ENCODE peak calls at places on chromosome 4, in six cellular contexts. One of them, this sample, is unnamed.

GRCh38 chr4:40475609-40476008 is 140.5 kb downstream of the CHRNA9 start:
- DNase-seq in NCI-H1092 treated with DMSO at 0.1 percent for 48 hours: peak; percentile 93
- DNase-seq in pancreas: peak; percentile 29
- DNase-seq in choroid plexus epithelial cell: no peak
- DNase-seq in AG09319: no peak
- DNase-seq in adipocyte: no peak
- DNase-seq in this sample: no peak

GRCh38 chr4:84069119-84069518 is 430.0 kb downstream of the NKX6-1 start:
- DNase-seq in adipocyte: no peak
- DNase-seq in NCI-H1092 treated with DMSO at 0.1 percent for 48 hours: no peak
- DNase-seq in AG09319: no peak
- DNase-seq in choroid plexus epithelial cell: no peak
- DNase-seq in pancreas: no peak
- DNase-seq in this sample: no peak

GRCh38 chr4:86185659-86186058 is 174.2 kb downstream of the MAPK10 start:
- DNase-seq in choroid plexus epithelial cell: no peak
- DNase-seq in AG09319: no peak
- DNase-seq in adipocyte: no peak
- DNase-seq in pancreas: no peak
- DNase-seq in NCI-H1092 treated with DMSO at 0.1 percent for 48 hours: no peak
- DNase-seq in this sample: no peak

GRCh38 chr4:142743071-142743825 is 102.9 kb downstream of the INPP4B start:
- DNase-seq in pancreas: no peak
- DNase-seq in adipocyte: peak; percentile 50
- DNase-seq in NCI-H1092 treated with DMSO at 0.1 percent for 48 hours: no peak
- DNase-seq in choroid plexus epithelial cell: peak; percentile 51
- DNase-seq in AG09319: no peak
- DNase-seq in this sample: no peak

GRCh38 chr4:142353149-142353738 is 492.9 kb downstream of the INPP4B start:
- DNase-seq in pancreas: no peak
- DNase-seq in choroid plexus epithelial cell: peak; percentile 86
- DNase-seq in AG09319: peak; percentile 63
- DNase-seq in adipocyte: peak; percentile 89
- DNase-seq in NCI-H1092 treated with DMSO at 0.1 percent for 48 hours: peak; percentile 27
- DNase-seq in this sample: no peak

GRCh38 chr4:5463936-5464650 is 244.3 kb downstream of the EVC2 start:
- DNase-seq in NCI-H1092 treated with DMSO at 0.1 percent for 48 hours: no peak
- DNase-seq in choroid plexus epithelial cell: no peak
- DNase-seq in pancreas: no peak
- DNase-seq in AG09319: no peak
- DNase-seq in adipocyte: no peak
- DNase-seq in this sample: no peak

GRCh38 chr4:125243835-125244397 is 70.8 kb upstream of the FAT4 start:
- DNase-seq in choroid plexus epithelial cell: peak; percentile 23
- DNase-seq in adipocyte: peak; percentile 34
- DNase-seq in NCI-H1092 treated with DMSO at 0.1 percent for 48 hours: no peak
- DNase-seq in AG09319: no peak
- DNase-seq in pancreas: no peak
- DNase-seq in this sample: no peak

GRCh38 chr4:76504613-76505465 is 69.8 kb downstream of the SHROOM3 start:
- DNase-seq in choroid plexus epithelial cell: peak; percentile 78
- DNase-seq in NCI-H1092 treated with DMSO at 0.1 percent for 48 hours: peak; percentile 37
- DNase-seq in pancreas: no peak
- DNase-seq in adipocyte: peak; percentile 84
- DNase-seq in AG09319: peak; percentile 10
- DNase-seq in this sample: no peak

GRCh38 chr4:1903035-1903434 is 31.8 kb downstream of the NSD2 start:
- DNase-seq in adipocyte: no peak
- DNase-seq in NCI-H1092 treated with DMSO at 0.1 percent for 48 hours: no peak
- DNase-seq in AG09319: no peak
- DNase-seq in choroid plexus epithelial cell: no peak
- DNase-seq in pancreas: no peak
- DNase-seq in this sample: no peak

GRCh38 chr4:190020790-190021717 is 6.0 kb downstream of the FRG2 start:
- DNase-seq in NCI-H1092 treated with DMSO at 0.1 percent for 48 hours: no peak
- DNase-seq in choroid plexus epithelial cell: peak; percentile 23
- DNase-seq in pancreas: peak; percentile 50
- DNase-seq in AG09319: no peak
- DNase-seq in adipocyte: peak; percentile 50
- DNase-seq in this sample: no peak

GRCh38 chr4:76197971-76198410 is 15.6 kb downstream of the SCARB2 start:
- DNase-seq in AG09319: no peak
- DNase-seq in pancreas: peak; percentile 43
- DNase-seq in choroid plexus epithelial cell: peak; percentile 81
- DNase-seq in adipocyte: peak; percentile 74
- DNase-seq in NCI-H1092 treated with DMSO at 0.1 percent for 48 hours: peak; percentile 98
- DNase-seq in this sample: no peak

GRCh38 chr4:166577639-166578038 is 656.7 kb downstream of the SPOCK3 start:
- DNase-seq in adipocyte: no peak
- DNase-seq in AG09319: no peak
- DNase-seq in choroid plexus epithelial cell: no peak
- DNase-seq in NCI-H1092 treated with DMSO at 0.1 percent for 48 hours: no peak
- DNase-seq in pancreas: no peak
- DNase-seq in this sample: no peak

GRCh38 chr4:98556451-98556850 is 102.0 kb downstream of the TSPAN5 start:
- DNase-seq in adipocyte: no peak
- DNase-seq in pancreas: no peak
- DNase-seq in choroid plexus epithelial cell: no peak
- DNase-seq in AG09319: no peak
- DNase-seq in NCI-H1092 treated with DMSO at 0.1 percent for 48 hours: no peak
- DNase-seq in this sample: no peak

GRCh38 chr4:118865091-118865708 is 23.5 kb upstream of the SYNPO2 start:
- DNase-seq in AG09319: no peak
- DNase-seq in choroid plexus epithelial cell: peak; percentile 82
- DNase-seq in adipocyte: peak; percentile 69
- DNase-seq in NCI-H1092 treated with DMSO at 0.1 percent for 48 hours: peak; percentile 72
- DNase-seq in pancreas: peak; percentile 56
- DNase-seq in this sample: no peak

GRCh38 chr4:158817562-158818370 is 48.9 kb downstream of the FNIP2 start:
- DNase-seq in NCI-H1092 treated with DMSO at 0.1 percent for 48 hours: no peak
- DNase-seq in pancreas: no peak
- DNase-seq in adipocyte: no peak
- DNase-seq in choroid plexus epithelial cell: peak; percentile 40
- DNase-seq in AG09319: no peak
- DNase-seq in this sample: peak; percentile 19